ENCODE peak calls at places on chromosome 2, in eight cellular contexts. Z is KBM-7, P is natural killer cell, X is NCI-H2171 treated with DMSO at 0.1 percent for 48 hours, I is ureter, M is mucosa of descending colon, J is WTC11, A is activated gamma-delta T cell treated with Interleukin-2 at 50 U/mL for 16 hours. H is an unnamed sample.

GRCh38 chr2:30074023-30074422 is 72.8 kb upstream of the YPEL5 start:
- DNase-seq in Z (no peak), P (no peak), X (no peak), I (no peak), M (no peak), J (no peak), A (no peak), H (peak; percentile 13)

GRCh38 chr2:102801098-102801718 is 39.4 kb downstream of the TMEM182 start:
- DNase-seq in Z (peak; percentile 30), P (no peak), X (peak; percentile 13), I (no peak), M (peak; percentile 7), J (no peak), A (no peak), H (no peak)

GRCh38 chr2:197107291-197108269 is 181.1 kb upstream of the PGAP1 start:
- DNase-seq in Z (no peak), P (no peak), X (no peak), I (no peak), M (no peak), J (no peak), A (no peak), H (no peak)

GRCh38 chr2:217394510-217395351 is 534.9 kb upstream of the TNP1 start:
- DNase-seq in Z (no peak), P (no peak), X (no peak), I (no peak), M (no peak), J (no peak), A (no peak), H (no peak)

GRCh38 chr2:28956415-28956826 is 24.7 kb upstream of the TOGARAM2 start:
- DNase-seq in Z (peak; percentile 70), P (no peak), X (no peak), I (no peak), M (no peak), J (peak; percentile 69), A (peak; percentile 33), H (no peak)

GRCh38 chr2:121877366-121877765 is 121.9 kb downstream of the TSN start:
- DNase-seq in Z (no peak), P (no peak), X (no peak), I (no peak), M (no peak), J (no peak), A (no peak), H (no peak)

GRCh38 chr2:3025261-3025660 is 352.4 kb downstream of the EIPR1 start:
- DNase-seq in Z (no peak), P (no peak), X (no peak), I (no peak), M (no peak), J (no peak), A (no peak), H (no peak)

GRCh38 chr2:32741575-32741974 is 113.7 kb downstream of the TTC27 start:
- DNase-seq in Z (no peak), P (no peak), X (no peak), I (no peak), M (no peak), J (no peak), A (no peak), H (no peak)

GRCh38 chr2:191486584-191487320 is 191.2 kb upstream of the NABP1 start:
- DNase-seq in Z (peak; percentile 14), P (no peak), X (no peak), I (no peak), M (peak; percentile 14), J (no peak), A (no peak), H (no peak)

GRCh38 chr2:9832586-9832985 is 10.7 kb upstream of the TAF1B start:
- DNase-seq in Z (no peak), P (no peak), X (no peak), I (no peak), M (no peak), J (no peak), A (no peak), H (no peak)

GRCh38 chr2:160405077-160405865 is 88.3 kb downstream of the RBMS1 start:
- DNase-seq in Z (no peak), P (no peak), X (no peak), I (no peak), M (no peak), J (no peak), A (no peak), H (no peak)

GRCh38 chr2:1678609-1679008 is 65.7 kb downstream of the PXDN start:
- DNase-seq in Z (no peak), P (no peak), X (no peak), I (no peak), M (no peak), J (no peak), A (no peak), H (no peak)

GRCh38 chr2:66433945-66434678 is 813 bp upstream of the MEIS1 start:
- DNase-seq in Z (peak; percentile 68), P (no peak), X (peak; percentile 67), I (no peak), M (no peak), J (peak; percentile 67), A (no peak), H (no peak)

GRCh38 chr2:235543851-235544686 is 50.2 kb downstream of the AGAP1 start:
- DNase-seq in Z (no peak), P (no peak), X (no peak), I (no peak), M (no peak), J (no peak), A (no peak), H (no peak)

GRCh38 chr2:182866461-182867369 is at the start of gene FRZB:
- DNase-seq in Z (no peak), P (no peak), X (peak; percentile 79), I (peak; percentile 68), M (peak; percentile 46), J (peak; percentile 66), A (no peak), H (peak; percentile 33)

GRCh38 chr2:120828832-120829632 is 93.4 kb downstream of the GLI2 start:
- DNase-seq in Z (no peak), P (no peak), X (peak; percentile 16), I (no peak), M (no peak), J (no peak), A (no peak), H (no peak)

GRCh38 chr2:218871345-218872302 is 9.0 kb upstream of the WNT10A start:
- DNase-seq in Z (no peak), P (no peak), X (no peak), I (no peak), M (no peak), J (no peak), A (no peak), H (no peak)

GRCh38 chr2:16006537-16007166 is 66.3 kb downstream of the MYCN start:
- DNase-seq in Z (no peak), P (no peak), X (no peak), I (no peak), M (peak; percentile 39), J (no peak), A (no peak), H (no peak)

GRCh38 chr2:223048519-223048918 is 3.5 kb upstream of the KCNE4 start:
- DNase-seq in Z (no peak), P (no peak), X (no peak), I (no peak), M (no peak), J (no peak), A (no peak), H (no peak)

GRCh38 chr2:64203131-64204005 is 59.1 kb upstream of the PELI1 start:
- DNase-seq in Z (no peak), P (no peak), X (no peak), I (no peak), M (no peak), J (no peak), A (no peak), H (no peak)

GRCh38 chr2:8534729-8535397 is 147.0 kb upstream of the ID2 start:
- DNase-seq in Z (peak; percentile 85), P (no peak), X (no peak), I (peak; percentile 85), M (peak; percentile 52), J (no peak), A (no peak), H (peak; percentile 63)

GRCh38 chr2:69933254-69933828 is 18.4 kb downstream of the MXD1 start:
- DNase-seq in Z (peak; percentile 41), P (no peak), X (peak; percentile 33), I (no peak), M (no peak), J (no peak), A (no peak), H (no peak)

GRCh38 chr2:95267458-95268207 is 6.6 kb upstream of the PROM2 start:
- DNase-seq in Z (no peak), P (peak; percentile 11), X (no peak), I (peak; percentile 42), M (no peak), J (peak; percentile 6), A (no peak), H (peak; percentile 24)

GRCh38 chr2:20541305-20541640 is 94.4 kb downstream of the RHOB start:
- DNase-seq in Z (no peak), P (no peak), X (no peak), I (no peak), M (no peak), J (no peak), A (no peak), H (no peak)

GRCh38 chr2:39646267-39646666 is 19.4 kb upstream of the TMEM178A start:
- DNase-seq in Z (no peak), P (no peak), X (no peak), I (no peak), M (no peak), J (no peak), A (no peak), H (no peak)

GRCh38 chr2:169107645-169108044 is 38.3 kb downstream of the DHRS9 start:
- DNase-seq in Z (peak; percentile 57), P (no peak), X (no peak), I (no peak), M (no peak), J (no peak), A (peak; percentile 32), H (no peak)

GRCh38 chr2:160207804-160208661 is 8.0 kb upstream of the ITGB6 start:
- DNase-seq in Z (no peak), P (no peak), X (no peak), I (peak; percentile 71), M (peak; percentile 85), J (no peak), A (no peak), H (peak; percentile 70)